ENCODE peak calls at places on chromosome 4, in seven cellular contexts. One of them, this sample, is unnamed.

GRCh38 chr4:116099596-116099995 is 985.8 kb downstream of the TRAM1L1 start:
- DNase-seq in IMR-90: no peak
- DNase-seq in A549: no peak
- DNase-seq in GM12878: no peak
- DNase-seq in K562: no peak
- DNase-seq in SK-N-SH: no peak
- DNase-seq in H1: no peak
- DNase-seq in this sample: no peak

GRCh38 chr4:36006226-36006625 is 238.1 kb downstream of the ARAP2 start:
- DNase-seq in H1: no peak
- DNase-seq in SK-N-SH: no peak
- DNase-seq in IMR-90: peak; percentile 46
- DNase-seq in K562: no peak
- DNase-seq in A549: peak; percentile 0
- DNase-seq in GM12878: no peak
- DNase-seq in this sample: no peak

GRCh38 chr4:36099509-36099908 is 144.8 kb downstream of the ARAP2 start:
- DNase-seq in K562: no peak
- DNase-seq in A549: no peak
- DNase-seq in SK-N-SH: no peak
- DNase-seq in GM12878: no peak
- DNase-seq in IMR-90: no peak
- DNase-seq in H1: no peak
- DNase-seq in this sample: no peak

GRCh38 chr4:76779740-76780459 is 118.0 kb downstream of the SOWAHB start:
- DNase-seq in H1: no peak
- DNase-seq in A549: no peak
- DNase-seq in SK-N-SH: no peak
- DNase-seq in IMR-90: peak; percentile 78
- DNase-seq in GM12878: no peak
- DNase-seq in K562: no peak
- DNase-seq in this sample: no peak

GRCh38 chr4:77092832-77093800 is 17.3 kb upstream of the CCNI start:
- DNase-seq in H1: no peak
- DNase-seq in SK-N-SH: no peak
- DNase-seq in A549: no peak
- DNase-seq in GM12878: no peak
- DNase-seq in IMR-90: no peak
- DNase-seq in K562: no peak
- DNase-seq in this sample: no peak

GRCh38 chr4:31187979-31188378 is 467.8 kb downstream of the PCDH7 start:
- DNase-seq in H1: no peak
- DNase-seq in SK-N-SH: no peak
- DNase-seq in GM12878: no peak
- DNase-seq in A549: no peak
- DNase-seq in K562: no peak
- DNase-seq in IMR-90: no peak
- DNase-seq in this sample: no peak

GRCh38 chr4:81930506-81931238 is 443.1 kb downstream of the HNRNPD start:
- DNase-seq in K562: no peak
- DNase-seq in A549: no peak
- DNase-seq in IMR-90: no peak
- DNase-seq in GM12878: no peak
- DNase-seq in H1: no peak
- DNase-seq in SK-N-SH: no peak
- DNase-seq in this sample: no peak

GRCh38 chr4:16082424-16083216 is 1.2 kb downstream of the PROM1 start:
- DNase-seq in K562: no peak
- DNase-seq in IMR-90: no peak
- DNase-seq in SK-N-SH: peak; percentile 73
- DNase-seq in A549: no peak
- DNase-seq in GM12878: no peak
- DNase-seq in H1: peak; percentile 70
- DNase-seq in this sample: peak; percentile 39

GRCh38 chr4:160143574-160143973 is 1040.7 kb downstream of the RAPGEF2 start:
- DNase-seq in A549: no peak
- DNase-seq in IMR-90: no peak
- DNase-seq in H1: no peak
- DNase-seq in K562: no peak
- DNase-seq in GM12878: no peak
- DNase-seq in SK-N-SH: no peak
- DNase-seq in this sample: no peak

GRCh38 chr4:186724048-186724860 is 598 bp upstream of the FAT1 start:
- DNase-seq in GM12878: no peak
- DNase-seq in IMR-90: peak; percentile 49
- DNase-seq in A549: peak; percentile 39
- DNase-seq in SK-N-SH: peak; percentile 60
- DNase-seq in K562: peak; percentile 40
- DNase-seq in H1: no peak
- DNase-seq in this sample: no peak

GRCh38 chr4:9812530-9813340 is 31.3 kb downstream of the DRD5 start:
- DNase-seq in IMR-90: no peak
- DNase-seq in K562: no peak
- DNase-seq in SK-N-SH: peak; percentile 9
- DNase-seq in GM12878: peak; percentile 57
- DNase-seq in H1: no peak
- DNase-seq in A549: no peak
- DNase-seq in this sample: no peak

GRCh38 chr4:153114771-153115321 is 89.4 kb upstream of the TRIM2 start:
- DNase-seq in A549: peak; percentile 48
- DNase-seq in GM12878: no peak
- DNase-seq in H1: no peak
- DNase-seq in IMR-90: peak; percentile 84
- DNase-seq in SK-N-SH: no peak
- DNase-seq in K562: no peak
- DNase-seq in this sample: no peak

GRCh38 chr4:155796031-155796430 is 37.2 kb downstream of the GUCY1B1 start:
- DNase-seq in A549: peak; percentile 31
- DNase-seq in K562: no peak
- DNase-seq in H1: no peak
- DNase-seq in SK-N-SH: peak; percentile 15
- DNase-seq in GM12878: no peak
- DNase-seq in IMR-90: peak; percentile 52
- DNase-seq in this sample: peak; percentile 15

GRCh38 chr4:8084712-8085490 is 73.7 kb downstream of the ABLIM2 start:
- DNase-seq in SK-N-SH: no peak
- DNase-seq in A549: no peak
- DNase-seq in H1: no peak
- DNase-seq in GM12878: no peak
- DNase-seq in K562: no peak
- DNase-seq in IMR-90: no peak
- DNase-seq in this sample: no peak

GRCh38 chr4:153234923-153235322 is 30.7 kb downstream of the TRIM2 start:
- DNase-seq in K562: no peak
- DNase-seq in SK-N-SH: no peak
- DNase-seq in IMR-90: peak; percentile 57
- DNase-seq in H1: no peak
- DNase-seq in A549: no peak
- DNase-seq in GM12878: no peak
- DNase-seq in this sample: no peak

GRCh38 chr4:186039697-186040096 is 29.3 kb upstream of the TLR3 start:
- DNase-seq in A549: no peak
- DNase-seq in GM12878: no peak
- DNase-seq in IMR-90: no peak
- DNase-seq in SK-N-SH: no peak
- DNase-seq in H1: no peak
- DNase-seq in K562: no peak
- DNase-seq in this sample: no peak

GRCh38 chr4:185853841-185854240 is 41.8 kb upstream of the SORBS2 start:
- DNase-seq in GM12878: no peak
- DNase-seq in IMR-90: no peak
- DNase-seq in H1: no peak
- DNase-seq in K562: no peak
- DNase-seq in SK-N-SH: no peak
- DNase-seq in A549: no peak
- DNase-seq in this sample: no peak

GRCh38 chr4:69534697-69535096 is 39.0 kb upstream of the UGT2B4 start:
- DNase-seq in SK-N-SH: no peak
- DNase-seq in K562: no peak
- DNase-seq in GM12878: no peak
- DNase-seq in A549: no peak
- DNase-seq in H1: no peak
- DNase-seq in IMR-90: no peak
- DNase-seq in this sample: no peak

GRCh38 chr4:157977086-157977485 is 195.7 kb downstream of the GASK1B start:
- DNase-seq in SK-N-SH: no peak
- DNase-seq in GM12878: no peak
- DNase-seq in IMR-90: no peak
- DNase-seq in K562: no peak
- DNase-seq in H1: no peak
- DNase-seq in A549: no peak
- DNase-seq in this sample: no peak

DNA sequence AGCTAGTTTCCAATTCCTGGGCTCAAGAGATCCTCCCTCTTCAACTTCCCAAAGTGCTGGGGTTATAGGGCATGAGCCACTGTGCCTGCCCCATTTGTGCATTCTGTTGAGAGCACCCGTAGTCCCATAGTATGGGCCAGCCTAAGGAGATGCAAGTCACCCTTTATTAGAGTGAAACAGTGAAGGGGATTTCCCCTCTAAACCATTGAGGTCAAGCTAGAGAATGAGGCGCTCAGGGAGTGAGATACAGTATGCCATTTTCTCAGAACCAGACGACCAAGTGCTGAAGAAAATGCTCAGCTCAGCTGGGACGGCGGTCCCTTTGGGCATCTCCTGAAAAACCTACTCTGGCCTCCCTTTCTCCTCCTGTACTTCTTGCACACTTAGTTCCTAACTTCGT is 18.7 kb downstream of the RNF4 start:
- DNase-seq in SK-N-SH: no peak
- DNase-seq in GM12878: no peak
- DNase-seq in A549: no peak
- DNase-seq in H1: no peak
- DNase-seq in IMR-90: no peak
- DNase-seq in K562: no peak
- DNase-seq in this sample: no peak
- H3K4me1 ChIP-seq in SK-N-SH: peaks cover 5% of the 10 kb centered on the region
- H3K4me1 ChIP-seq in GM12878: peaks cover 57% of the 10 kb centered on the region
- H3K4me1 ChIP-seq in A549: peaks cover 13% of the 10 kb centered on the region
- H3K4me1 ChIP-seq in H1: no peaks in the 10 kb centered on the region
- H3K4me1 ChIP-seq in IMR-90: peaks cover 3% of the 10 kb centered on the region
- H3K4me1 ChIP-seq in K562: peaks cover 5% of the 10 kb centered on the region
- H3K4me1 ChIP-seq in this sample: peaks cover 8% of the 10 kb centered on the region

DNA sequence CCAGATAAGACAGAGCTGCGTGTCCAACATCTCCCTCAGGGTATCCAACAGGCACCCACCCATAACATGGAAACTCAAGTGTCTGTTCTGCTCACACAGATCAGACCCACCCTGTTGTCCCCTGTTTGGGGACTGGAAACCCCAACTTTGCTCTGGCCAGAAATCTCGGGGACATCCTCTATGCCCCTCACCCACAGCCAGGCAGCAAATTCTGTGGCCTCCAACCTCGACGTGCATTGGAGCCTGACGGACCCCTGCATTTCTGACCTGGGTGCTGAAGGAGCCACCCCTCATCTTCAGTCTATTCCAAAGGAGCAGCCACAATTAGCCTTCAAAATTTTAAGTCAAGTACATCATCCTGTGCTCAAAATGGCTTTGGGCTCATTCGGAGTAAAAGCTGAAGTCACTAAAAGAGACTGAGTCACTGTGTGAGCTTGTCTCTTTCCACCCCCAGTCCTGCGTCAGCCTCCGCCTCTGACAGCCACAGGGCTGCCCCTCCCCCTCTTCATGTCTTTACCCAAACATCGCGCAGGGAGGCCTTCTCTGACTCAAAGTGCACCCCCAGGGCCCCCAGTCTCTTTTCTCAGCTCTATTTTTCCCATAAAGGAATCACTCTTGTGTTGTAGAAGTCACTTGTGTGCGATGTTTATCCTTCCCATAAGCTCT is 24.4 kb upstream of the PDE6B start:
- DNase-seq in A549: no peak
- DNase-seq in GM12878: no peak
- DNase-seq in SK-N-SH: no peak
- DNase-seq in K562: peak; percentile 28
- DNase-seq in H1: no peak
- DNase-seq in IMR-90: no peak
- DNase-seq in this sample: no peak
- TF ChIP-seq RFX5 in A549: no peak
- TF ChIP-seq RFX5 in GM12878: no peak
- TF ChIP-seq RFX5 in SK-N-SH: no peak
- TF ChIP-seq RFX5 in K562: no peak
- TF ChIP-seq RFX5 in H1: no peak
- TF ChIP-seq RFX5 in IMR-90: no peak
- TF ChIP-seq RFX5 in this sample: no peak

DNA sequence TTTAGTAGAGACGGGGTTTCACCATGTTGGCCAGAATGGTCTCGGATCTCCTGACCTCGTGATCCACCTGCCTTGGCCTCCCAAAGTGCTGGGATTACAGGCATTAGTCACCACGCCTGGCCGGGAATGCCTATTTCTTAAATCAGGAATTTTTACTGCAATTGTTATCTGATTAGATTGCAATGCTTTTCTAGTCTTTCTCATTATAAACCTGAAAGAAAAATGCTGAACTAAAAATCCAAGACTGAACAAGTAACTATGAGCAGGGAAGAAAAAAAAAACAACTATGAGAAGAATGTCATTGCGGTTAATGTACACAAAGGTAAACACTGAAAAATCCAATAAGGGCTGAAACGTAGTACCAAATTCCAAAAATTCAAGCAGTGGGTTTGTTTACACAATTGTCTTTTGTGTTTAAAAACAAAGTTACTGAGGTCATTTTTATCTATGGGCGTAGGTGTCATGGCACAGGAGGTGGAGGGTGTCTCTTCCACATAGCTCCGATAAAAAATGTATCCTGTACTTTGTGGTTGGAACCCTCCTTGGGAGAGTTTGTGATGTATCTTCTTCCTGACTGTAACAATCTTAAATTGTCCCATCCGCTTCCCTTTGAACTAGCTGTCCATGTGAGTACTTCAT is 11.0 kb upstream of the TMEM156 start:
- DNase-seq in GM12878: no peak
- DNase-seq in H1: no peak
- DNase-seq in SK-N-SH: no peak
- DNase-seq in K562: no peak
- DNase-seq in IMR-90: peak; percentile 75
- DNase-seq in A549: peak; percentile 61
- DNase-seq in this sample: peak; percentile 94
- H3K4me1 ChIP-seq in GM12878: peaks cover 10% of the 10 kb centered on the region
- H3K4me1 ChIP-seq in H1: peaks cover 7% of the 10 kb centered on the region
- H3K4me1 ChIP-seq in SK-N-SH: peaks cover 22% of the 10 kb centered on the region
- H3K4me1 ChIP-seq in K562: peaks cover 15% of the 10 kb centered on the region
- H3K4me1 ChIP-seq in IMR-90: peaks cover 15% of the 10 kb centered on the region
- H3K4me1 ChIP-seq in A549: peaks cover 44% of the 10 kb centered on the region
- H3K4me1 ChIP-seq in this sample: peaks cover 53% of the 10 kb centered on the region

DNA sequence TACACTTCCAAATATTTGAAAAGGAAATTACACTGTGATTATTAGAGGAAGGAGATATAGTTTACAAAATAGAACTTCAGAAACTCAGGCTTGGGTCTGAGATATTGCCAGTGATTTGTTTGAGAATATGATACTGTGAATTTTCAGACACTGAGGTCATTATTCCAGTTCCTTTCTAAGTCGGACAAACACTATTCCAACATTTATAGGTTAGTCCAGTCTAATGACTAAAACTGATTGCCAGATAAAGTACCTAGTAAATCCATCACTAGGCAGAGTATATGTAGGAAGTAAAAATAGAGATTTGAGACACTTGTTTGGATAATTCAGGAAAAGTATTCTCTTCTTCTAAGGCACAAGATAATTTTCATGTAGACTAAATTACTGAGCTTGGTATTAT is 13.2 kb downstream of the MTTP start:
- DNase-seq in IMR-90: no peak
- DNase-seq in A549: no peak
- DNase-seq in H1: no peak
- DNase-seq in SK-N-SH: no peak
- DNase-seq in GM12878: no peak
- DNase-seq in K562: no peak
- DNase-seq in this sample: no peak
- TF ChIP-seq RFX5 in IMR-90: no peak
- TF ChIP-seq RFX5 in A549: no peak
- TF ChIP-seq RFX5 in H1: no peak
- TF ChIP-seq RFX5 in SK-N-SH: no peak
- TF ChIP-seq RFX5 in GM12878: no peak
- TF ChIP-seq RFX5 in K562: no peak
- TF ChIP-seq RFX5 in this sample: no peak